ENCODE peak calls at places on chromosomes 1 and 21, in six cellular contexts. M is H1, W is HCT116, E is K562, U is HepG2, B is GM12878. R is an unnamed sample.
A peak's percentile ranks its signal among the peaks of the same experiment; 100 is the strongest.

GRCh38 chr1:183226361-183226760 is 40.3 kb downstream of the LAMC2 start:
- DNase-seq in M (no peak), W (no peak), E (no peak), U (no peak), B (no peak), R (no peak)

GRCh38 chr21:46509760-46510159 is 51.1 kb downstream of the DIP2A start:
- DNase-seq in M (no peak), W (peak; percentile 18), E (no peak), U (peak; percentile 87), B (no peak), R (no peak)

GRCh38 chr1:173275496-173275895 is 68.4 kb upstream of the TNFSF4 start:
- DNase-seq in M (no peak), W (no peak), E (no peak), U (no peak), B (no peak), R (no peak)

GRCh38 chr21:44742418-44743153 is 31.2 kb upstream of the TSPEAR start:
- DNase-seq in M (no peak), W (no peak), E (no peak), U (peak; percentile 30), B (no peak), R (no peak)

GRCh38 chr1:81237531-81238528 is 562.9 kb upstream of the ADGRL2 start:
- DNase-seq in M (no peak), W (no peak), E (no peak), U (no peak), B (no peak), R (no peak)

GRCh38 chr1:200415693-200416593 is 6.1 kb upstream of the ZNF281 start:
- DNase-seq in M (no peak), W (peak; percentile 82), E (no peak), U (peak; percentile 75), B (no peak), R (no peak)

GRCh38 chr1:216310776-216311175 is 112.5 kb downstream of the USH2A start:
- DNase-seq in M (peak; percentile 71), W (no peak), E (no peak), U (no peak), B (no peak), R (peak; percentile 84)

GRCh38 chr21:39313042-39313456 is 383 bp downstream of the BRWD1 start:
- DNase-seq in M (no peak), W (no peak), E (peak; percentile 67), U (no peak), B (no peak), R (peak; percentile 27)

GRCh38 chr1:236173174-236173767 is 30.9 kb downstream of the GPR137B start:
- DNase-seq in M (no peak), W (no peak), E (no peak), U (no peak), B (no peak), R (no peak)

GRCh38 chr1:11126544-11126943 is 26.9 kb upstream of the EXOSC10 start:
- DNase-seq in M (no peak), W (no peak), E (peak; percentile 39), U (no peak), B (no peak), R (no peak)

GRCh38 chr1:27299385-27300252 is 22.3 kb upstream of the TMEM222 start:
- DNase-seq in M (no peak), W (no peak), E (no peak), U (peak; percentile 53), B (no peak), R (peak; percentile 99)

GRCh38 chr1:3012511-3013291 is 8.6 kb upstream of the ACTRT2 start:
- DNase-seq in M (peak; percentile 2), W (no peak), E (peak; percentile 86), U (peak; percentile 12), B (no peak), R (no peak)

GRCh38 chr1:111392042-111392441 is 35.5 kb downstream of the OVGP1 start:
- DNase-seq in M (no peak), W (no peak), E (no peak), U (no peak), B (no peak), R (no peak)

GRCh38 chr1:25737151-25737550 is 62.8 kb upstream of the SELENON start:
- DNase-seq in M (no peak), W (no peak), E (no peak), U (no peak), B (no peak), R (no peak)

GRCh38 chr1:99648107-99648506 is 2.2 kb downstream of the PALMD start:
- DNase-seq in M (no peak), W (peak; percentile 15), E (peak; percentile 67), U (peak; percentile 71), B (no peak), R (no peak)

GRCh38 chr1:54781023-54781723 is 16.9 kb upstream of the PARS2 start:
- DNase-seq in M (peak; percentile 33), W (no peak), E (no peak), U (no peak), B (no peak), R (no peak)

GRCh38 chr1:212760126-212760823 is 31.3 kb downstream of the NSL1 start:
- DNase-seq in M (no peak), W (no peak), E (peak; percentile 34), U (peak; percentile 22), B (no peak), R (peak; percentile 25)

GRCh38 chr1:221118176-221118937 is 239.1 kb downstream of the HLX start:
- DNase-seq in M (no peak), W (no peak), E (no peak), U (no peak), B (no peak), R (no peak)

GRCh38 chr21:16418211-16418610 is 688.4 kb downstream of the USP25 start:
- DNase-seq in M (no peak), W (no peak), E (no peak), U (no peak), B (no peak), R (no peak)

GRCh38 chr1:223140551-223140950 is 2.5 kb downstream of the TLR5 start:
- DNase-seq in M (no peak), W (no peak), E (no peak), U (no peak), B (no peak), R (no peak)

GRCh38 chr1:218254296-218254918 is 30.7 kb upstream of the RRP15 start:
- DNase-seq in M (no peak), W (no peak), E (no peak), U (no peak), B (no peak), R (no peak)

GRCh38 chr1:12709696-12710095 is 6.2 kb upstream of the AADACL3 start:
- DNase-seq in M (no peak), W (no peak), E (no peak), U (no peak), B (no peak), R (no peak)

GRCh38 chr1:36206323-36206858 is 17.9 kb upstream of the THRAP3 start:
- DNase-seq in M (no peak), W (no peak), E (no peak), U (no peak), B (no peak), R (no peak)

GRCh38 chr1:144551107-144551542 is 41.6 kb upstream of the PPIAL4F start:
- DNase-seq in M (no peak), W (no peak), E (peak; percentile 4), U (no peak), B (no peak), R (no peak)

GRCh38 chr1:243917177-243917862 is 67.3 kb upstream of the AKT3 start:
- DNase-seq in M (peak; percentile 23), W (no peak), E (no peak), U (no peak), B (no peak), R (peak; percentile 74)

GRCh38 chr1:201903135-201903534 is 14.4 kb downstream of the SHISA4 start:
- DNase-seq in M (no peak), W (no peak), E (no peak), U (no peak), B (no peak), R (no peak)

GRCh38 chr1:248807067-248807737 is 18.5 kb downstream of the SH3BP5L start:
- DNase-seq in M (no peak), W (peak; percentile 4), E (peak; percentile 70), U (peak; percentile 50), B (no peak), R (peak; percentile 49)

GRCh38 chr1:21149430-21149861 is 27.3 kb downstream of the EIF4G3 start:
- DNase-seq in M (no peak), W (peak; percentile 6), E (no peak), U (no peak), B (no peak), R (no peak)

GRCh38 chr1:65177457-65177856 is 29.5 kb downstream of the AK4 start:
- DNase-seq in M (no peak), W (peak; percentile 67), E (no peak), U (no peak), B (no peak), R (no peak)

GRCh38 chr1:235278915-235279292 is 49.1 kb downstream of the ARID4B start:
- DNase-seq in M (no peak), W (no peak), E (no peak), U (no peak), B (no peak), R (no peak)

GRCh38 chr1:1666526-1666925 is 7.7 kb upstream of the CDK11B start:
- DNase-seq in M (no peak), W (no peak), E (no peak), U (no peak), B (no peak), R (no peak)
- TF ChIP-seq YY1 in M (no peak), W (no peak), E (no peak), U (no peak), B (no peak), R (no peak)

GRCh38 chr1:239977414-239977813 is 114.3 kb upstream of the FMN2 start:
- DNase-seq in M (no peak), W (no peak), E (no peak), U (no peak), B (no peak), R (no peak)
- TF ChIP-seq ZNF274 in M (no peak), W (no peak), E (no peak), U (no peak), B (no peak), R (no peak)

GRCh38 chr21:33412832-33413519 is 9.8 kb downstream of the IFNGR2 start:
- DNase-seq in M (no peak), W (no peak), E (no peak), U (peak; percentile 98), B (no peak), R (no peak)
- H3K4me1 ChIP-seq in M (peaks cover 4% of the 10 kb centered on the region), W (peaks cover 26% of the 10 kb centered on the region), E (no peaks in the 10 kb centered on the region), U (peaks cover 79% of the 10 kb centered on the region), B (peaks cover 22% of the 10 kb centered on the region), R (peaks cover 4% of the 10 kb centered on the region)

DNA sequence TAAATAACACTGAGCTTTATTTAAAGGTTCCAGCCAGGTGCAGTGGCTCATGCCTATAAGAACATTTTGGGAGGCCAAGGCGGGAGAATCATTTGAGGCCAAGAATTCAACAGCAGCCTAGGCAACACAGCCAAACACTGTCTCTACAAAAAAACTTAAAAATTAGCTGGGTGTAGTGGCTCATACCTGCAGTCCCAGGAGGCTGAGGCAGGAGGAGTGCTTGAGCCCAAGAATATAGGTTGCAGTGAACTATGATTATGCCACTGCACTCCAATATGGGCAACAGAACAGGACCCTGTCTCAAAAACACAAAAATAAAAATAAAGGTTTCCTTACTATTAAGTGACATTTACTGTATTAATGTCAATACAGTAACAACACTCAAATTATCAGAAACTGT is 2.1 kb downstream of the TAF12 start:
- DNase-seq in M (no peak), W (peak; percentile 37), E (no peak), U (peak; percentile 50), B (no peak), R (no peak)
- TF ChIP-seq YY1 in M (no peak), W (no peak), E (no peak), U (no peak), B (no peak), R (no peak)